ENCODE peak calls at places on chromosomes 11 and 22, in five cellular contexts. One of them, this sample, is unnamed.

GRCh38 chr22:43812890-43813289 is 785 bp upstream of the EFCAB6 start:
- DNase-seq in right atrium auricular region: no peak
- DNase-seq in Calu3: no peak
- DNase-seq in skeletal muscle cell: no peak
- DNase-seq in Caki2: no peak
- DNase-seq in this sample: no peak

GRCh38 chr22:34903416-34903815 is 162.5 kb upstream of the ISX start:
- DNase-seq in right atrium auricular region: no peak
- DNase-seq in Calu3: no peak
- DNase-seq in skeletal muscle cell: no peak
- DNase-seq in Caki2: no peak
- DNase-seq in this sample: no peak

GRCh38 chr11:27231519-27231918 is 131.5 kb downstream of the CCDC34 start:
- DNase-seq in right atrium auricular region: no peak
- DNase-seq in Calu3: no peak
- DNase-seq in skeletal muscle cell: no peak
- DNase-seq in Caki2: no peak
- DNase-seq in this sample: no peak

GRCh38 chr11:10305262-10305963 is 540 bp downstream of the ADM start:
- DNase-seq in right atrium auricular region: no peak
- DNase-seq in Calu3: peak
- DNase-seq in skeletal muscle cell: no peak
- DNase-seq in Caki2: no peak
- DNase-seq in this sample: no peak

GRCh38 chr11:57567210-57567511 is 311 bp downstream of the UBE2L6 start:
- DNase-seq in right atrium auricular region: no peak
- DNase-seq in Calu3: no peak
- DNase-seq in skeletal muscle cell: no peak
- DNase-seq in Caki2: peak
- DNase-seq in this sample: peak

GRCh38 chr22:28208797-28209196 is 289.7 kb upstream of the PITPNB start:
- DNase-seq in right atrium auricular region: no peak
- DNase-seq in Calu3: no peak
- DNase-seq in skeletal muscle cell: no peak
- DNase-seq in Caki2: no peak
- DNase-seq in this sample: no peak

GRCh38 chr22:47014946-47015345 is 252.5 kb downstream of the TBC1D22A start:
- DNase-seq in right atrium auricular region: no peak
- DNase-seq in Calu3: no peak
- DNase-seq in skeletal muscle cell: no peak
- DNase-seq in Caki2: no peak
- DNase-seq in this sample: no peak

GRCh38 chr11:113991170-113991569 is 16.3 kb downstream of the HTR3A start:
- DNase-seq in right atrium auricular region: no peak
- DNase-seq in Calu3: peak
- DNase-seq in skeletal muscle cell: no peak
- DNase-seq in Caki2: peak
- DNase-seq in this sample: peak

GRCh38 chr11:132784441-132784840 is 747.9 kb downstream of the OPCML start:
- DNase-seq in right atrium auricular region: no peak
- DNase-seq in Calu3: no peak
- DNase-seq in skeletal muscle cell: no peak
- DNase-seq in Caki2: no peak
- DNase-seq in this sample: no peak

GRCh38 chr22:17159504-17159951 is 451 bp upstream of the HDHD5 start:
- DNase-seq in right atrium auricular region: peak
- DNase-seq in Calu3: peak
- DNase-seq in skeletal muscle cell: peak
- DNase-seq in Caki2: peak
- DNase-seq in this sample: no peak

GRCh38 chr11:119859684-119860083 is 130.7 kb upstream of the NECTIN1 start:
- DNase-seq in right atrium auricular region: no peak
- DNase-seq in Calu3: no peak
- DNase-seq in skeletal muscle cell: no peak
- DNase-seq in Caki2: no peak
- DNase-seq in this sample: no peak

GRCh38 chr11:84800755-84801346 is 826.3 kb downstream of the DLG2 start:
- DNase-seq in right atrium auricular region: no peak
- DNase-seq in Calu3: peak
- DNase-seq in skeletal muscle cell: no peak
- DNase-seq in Caki2: no peak
- DNase-seq in this sample: no peak

This sample was measured in GM04504.